ENCODE peak calls at places on chromosomes 6 and 20, in five cellular contexts. T is H4, L is OCI-M1, D is T-helper 1 cell, B is NCI-H345. H is an unnamed sample.

GRCh38 chr20:18553746-18554145 is 13.5 kb upstream of the SMIM26 start:
- DNase-seq in T (no peak), L (no peak), D (no peak), B (no peak), H (no peak)

GRCh38 chr20:19522080-19522801 is 235.8 kb upstream of the RIN2 start:
- DNase-seq in T (no peak), L (peak), D (no peak), B (no peak), H (no peak)

GRCh38 chr20:49569403-49570115 is 1.6 kb upstream of the PTGIS start:
- DNase-seq in T (no peak), L (no peak), D (no peak), B (no peak), H (peak)

GRCh38 chr20:36808317-36809257 is 35.0 kb upstream of the DSN1 start:
- DNase-seq in T (no peak), L (peak), D (peak), B (peak), H (peak)

GRCh38 chr20:56187791-56188190 is 60.7 kb upstream of the MC3R start:
- DNase-seq in T (peak), L (peak), D (no peak), B (no peak), H (no peak)

GRCh38 chr6:36873612-36874011 is 991 bp downstream of the PPIL1 start:
- DNase-seq in T (no peak), L (peak), D (no peak), B (no peak), H (no peak)

GRCh38 chr6:158653577-158654354 is 3.9 kb downstream of the SYTL3 start:
- DNase-seq in T (no peak), L (no peak), D (peak), B (no peak), H (peak)

GRCh38 chr20:31515072-31515774 is 981 bp downstream of the HM13 start:
- DNase-seq in T (no peak), L (no peak), D (no peak), B (no peak), H (no peak)

GRCh38 chr6:51887859-51888258 is 199.6 kb downstream of the PKHD1 start:
- DNase-seq in T (no peak), L (no peak), D (no peak), B (no peak), H (no peak)

GRCh38 chr20:24651171-24651972 is 181.9 kb downstream of the SYNDIG1 start:
- DNase-seq in T (peak), L (no peak), D (no peak), B (no peak), H (no peak)

GRCh38 chr6:7045746-7046145 is 62.0 kb upstream of the RREB1 start:
- DNase-seq in T (no peak), L (no peak), D (no peak), B (no peak), H (no peak)

GRCh38 chr20:38727602-38728236 is 3.4 kb downstream of the SLC32A1 start:
- DNase-seq in T (no peak), L (no peak), D (no peak), B (no peak), H (no peak)

GRCh38 chr6:168524644-168525043 is 83.7 kb downstream of the SMOC2 start:
- DNase-seq in T (no peak), L (no peak), D (no peak), B (no peak), H (peak)

GRCh38 chr6:35856250-35856649 is 51.1 kb downstream of the LHFPL5 start:
- DNase-seq in T (no peak), L (no peak), D (no peak), B (no peak), H (no peak)

GRCh38 chr6:139262519-139263300 is 29.1 kb downstream of the TXLNB start:
- DNase-seq in T (no peak), L (no peak), D (no peak), B (peak), H (no peak)

GRCh38 chr6:34658605-34659218 is 37.9 kb downstream of the ILRUN start:
- DNase-seq in T (no peak), L (no peak), D (no peak), B (no peak), H (no peak)

GRCh38 chr6:157456524-157456829 is 75.5 kb downstream of the ZDHHC14 start:
- DNase-seq in T (no peak), L (no peak), D (no peak), B (no peak), H (no peak)

GRCh38 chr6:24009319-24009718 is 116.7 kb upstream of the NRSN1 start:
- DNase-seq in T (no peak), L (no peak), D (no peak), B (peak), H (no peak)

GRCh38 chr20:17782768-17783167 is 83.0 kb downstream of the BANF2 start:
- DNase-seq in T (no peak), L (no peak), D (no peak), B (no peak), H (no peak)

H was measured in islet precursor cell.